ENCODE peak calls at places on chromosomes 2 and 18, in ten cellular contexts. Q is brain microvascular endothelial cell, R is colonic mucosa, E is Panc1, K is endodermal cell, T is thoracic aorta, W is AG04450, I is left ventricle myocardium inferior, S is astrocyte, C is breast epithelium. B is an unnamed sample.

GRCh38 chr2:233994191-233994590 is 56.3 kb upstream of the SPP2 start:
- DNase-seq in R (no peak), T (no peak), Q (no peak), K (no peak), S (no peak), E (no peak), W (no peak), I (no peak), C (no peak), B (no peak)

GRCh38 chr18:63951302-63951705 is 2.2 kb downstream of the HMSD start:
- DNase-seq in T (no peak), S (peak; percentile 18), Q (peak; percentile 45), E (no peak), R (no peak), C (no peak), I (no peak), K (no peak), W (no peak), B (no peak)

GRCh38 chr2:904243-905024 is 46.2 kb upstream of the SNTG2 start:
- DNase-seq in E (no peak), T (no peak), K (peak; percentile 84), I (no peak), S (no peak), W (no peak), R (no peak), C (no peak), Q (no peak), B (no peak)

GRCh38 chr18:62522178-62522509 is 681 bp upstream of the ZCCHC2 start:
- DNase-seq in T (no peak), K (no peak), E (no peak), R (no peak), S (no peak), C (no peak), Q (no peak), I (no peak), W (no peak), B (no peak)

GRCh38 chr2:156339110-156339847 is 6.8 kb upstream of the NR4A2 start:
- DNase-seq in R (peak; percentile 59), I (no peak), Q (no peak), C (no peak), W (no peak), T (no peak), K (no peak), S (no peak), E (no peak), B (no peak)

GRCh38 chr18:36744261-36744876 is 84.4 kb downstream of the TPGS2 start:
- DNase-seq in S (peak; percentile 70), I (no peak), Q (no peak), W (peak; percentile 27), C (no peak), T (no peak), E (no peak), K (no peak), R (no peak), B (no peak)

GRCh38 chr2:236404346-236404745 is 140.1 kb upstream of the ASB18 start:
- DNase-seq in I (no peak), W (no peak), Q (no peak), C (no peak), E (no peak), S (no peak), K (no peak), R (no peak), T (no peak), B (no peak)

GRCh38 chr2:196370386-196370785 is 199.0 kb upstream of the STK17B start:
- DNase-seq in R (no peak), Q (no peak), S (peak; percentile 25), W (no peak), T (no peak), K (peak; percentile 48), C (no peak), I (no peak), E (no peak), B (no peak)

GRCh38 chr2:25310690-25310964 is 31.1 kb downstream of the DNMT3A start:
- DNase-seq in I (no peak), K (no peak), S (no peak), E (no peak), C (no peak), Q (no peak), T (no peak), R (no peak), W (no peak), B (no peak)

GRCh38 chr2:54771166-54771565 is 47.7 kb downstream of the EML6 start:
- DNase-seq in E (no peak), I (no peak), Q (peak; percentile 70), R (no peak), W (no peak), K (no peak), S (peak; percentile 54), C (no peak), T (no peak), B (no peak)

GRCh38 chr2:134216152-134216829 is 37.6 kb upstream of the MGAT5 start:
- DNase-seq in T (no peak), Q (no peak), S (no peak), C (no peak), W (no peak), R (no peak), E (no peak), I (no peak), K (no peak), B (no peak)

GRCh38 chr2:27356056-27356381 is 545 bp downstream of the GTF3C2 start:
- DNase-seq in I (no peak), K (peak; percentile 84), T (no peak), W (no peak), Q (peak; percentile 49), E (no peak), S (peak; percentile 47), R (no peak), C (peak; percentile 44), B (peak; percentile 23)

GRCh38 chr2:219496247-219496646 is 2.4 kb upstream of the GMPPA start:
- DNase-seq in Q (no peak), I (no peak), W (no peak), S (no peak), K (no peak), C (no peak), R (no peak), E (no peak), T (no peak), B (no peak)

GRCh38 chr2:113057127-113057526 is 1.9 kb upstream of the IL36RN start:
- DNase-seq in K (no peak), Q (no peak), W (no peak), T (no peak), E (no peak), R (no peak), S (no peak), I (no peak), C (no peak), B (no peak)

GRCh38 chr2:147327636-147328035 is 517.2 kb upstream of the ACVR2A start:
- DNase-seq in S (no peak), C (no peak), R (no peak), T (no peak), W (no peak), E (no peak), I (no peak), K (no peak), Q (no peak), B (no peak)
- H3K4me3 ChIP-seq in S (no peak overlapping the region), C (no peak overlapping the region), R (no peak overlapping the region), T (no peak overlapping the region), W (no peak overlapping the region), E (no peak overlapping the region), I (no peak overlapping the region), K (no peak overlapping the region), Q (no peak overlapping the region), B (no peak overlapping the region)

DNA sequence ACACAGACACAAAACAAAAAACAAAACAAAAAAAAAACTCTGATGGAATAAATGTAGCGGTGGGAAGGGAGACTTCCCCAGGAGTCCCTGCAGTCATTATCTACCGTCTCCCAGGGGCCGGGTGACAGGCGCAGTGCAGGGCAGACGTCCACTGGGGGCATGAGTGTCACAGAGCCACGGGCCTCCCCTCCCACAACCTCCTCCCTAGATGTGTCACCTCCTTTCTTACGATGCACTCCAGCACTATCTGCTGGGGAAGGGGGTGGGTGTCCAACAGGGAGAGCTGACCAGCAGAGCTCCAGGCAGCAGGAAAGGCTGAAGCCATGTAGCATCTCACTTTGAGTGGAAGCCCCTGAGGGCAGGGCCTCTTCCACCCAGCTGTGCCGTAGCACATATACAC is 84.5 kb downstream of the LONRF2 start:
- DNase-seq in Q (no peak), T (no peak), S (no peak), C (no peak), W (no peak), I (no peak), R (no peak), K (peak; percentile 66), E (no peak), B (no peak)
- TF ChIP-seq CTCF in Q (no peak), T (no peak), S (no peak), C (no peak), W (no peak), I (no peak), R (no peak), K (peak; percentile 52), E (peak; percentile 14), B (no peak)

GRCh38 chr18:78973357-78974083 is 6.1 kb upstream of the SALL3 start:
- DNase-seq in K (peak; percentile 53), R (no peak), Q (no peak), S (no peak), C (no peak), T (no peak), I (no peak), W (no peak), E (no peak), B (no peak)

GRCh38 chr18:78974115-78974740 is 5.4 kb upstream of the SALL3 start:
- DNase-seq in E (no peak), Q (no peak), R (no peak), W (no peak), T (no peak), S (no peak), K (peak; percentile 75), I (no peak), C (no peak), B (no peak)

GRCh38 chr18:78971511-78972245 is 7.9 kb upstream of the SALL3 start:
- DNase-seq in Q (no peak), T (no peak), S (no peak), R (no peak), C (no peak), E (no peak), W (no peak), K (no peak), I (no peak), B (no peak)

GRCh38 chr18:78972385-78972918 is 7.2 kb upstream of the SALL3 start:
- DNase-seq in W (no peak), S (no peak), C (no peak), Q (no peak), E (no peak), K (no peak), R (no peak), T (no peak), I (no peak), B (no peak)

DNA sequence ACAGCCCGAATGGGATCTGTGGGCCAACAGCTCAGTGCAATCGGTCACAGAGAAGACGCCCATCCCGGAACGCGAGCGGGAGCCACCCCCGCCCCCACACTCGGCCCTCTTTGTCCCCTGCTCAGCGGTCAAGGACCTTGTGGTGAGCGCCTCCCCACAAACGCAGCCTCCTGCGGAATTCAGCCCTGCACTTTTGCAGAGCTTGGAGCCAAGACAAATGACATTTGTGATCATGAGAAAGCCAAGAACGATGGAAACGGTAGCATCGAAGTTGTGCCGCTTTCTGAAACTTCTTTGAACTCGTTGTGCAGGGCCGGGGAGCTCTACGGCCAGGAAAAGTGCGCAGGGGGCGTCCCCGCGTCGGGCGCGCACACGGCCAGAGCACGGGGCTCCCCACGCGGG is 6.7 kb upstream of the SALL3 start:
- DNase-seq in Q (no peak), W (no peak), C (no peak), E (no peak), I (no peak), R (no peak), S (no peak), T (no peak), K (peak; percentile 68), B (no peak)
- H3K27me3 ChIP-seq in Q (peaks cover 54% of the 10 kb centered on the region), W (peaks cover 44% of the 10 kb centered on the region), C (peaks cover 89% of the 10 kb centered on the region), E (peaks cover 18% of the 10 kb centered on the region), I (peaks cover 100% of the 10 kb centered on the region), R (peaks cover 50% of the 10 kb centered on the region), S (peaks cover 52% of the 10 kb centered on the region), T (peaks cover 8% of the 10 kb centered on the region), K (peaks cover 79% of the 10 kb centered on the region), B (peaks cover 64% of the 10 kb centered on the region)

GRCh38 chr2:9211496-9211895 is 4.9 kb downstream of the ASAP2 start:
- DNase-seq in I (peak; percentile 66), C (no peak), W (no peak), T (no peak), S (no peak), K (no peak), Q (peak; percentile 45), E (no peak), R (peak; percentile 61), B (no peak)
- H3K4me3 ChIP-seq in I (no peak overlapping the region), C (no peak overlapping the region), W (no peak overlapping the region), T (peak overlapping the region; percentile 32), S (no peak overlapping the region), K (no peak overlapping the region), Q (no peak overlapping the region), E (no peak overlapping the region), R (no peak overlapping the region), B (no peak overlapping the region)